ENCODE peak calls at places on chromosomes 6 and 20, in four cellular contexts. R is astrocyte, E is right cardiac atrium, G is right atrium auricular region. L is an unnamed sample.
A peak's percentile ranks its signal among the peaks of the same experiment; 100 is the strongest.

GRCh38 chr6:110884321-110884720 is 9.7 kb downstream of the AMD1 start:
- DNase-seq in R (no peak), E (no peak), G (no peak), L (no peak)

GRCh38 chr6:43977404-43978111 is 149.7 kb downstream of the MRPL14 start:
- DNase-seq in R (no peak), E (no peak), G (no peak), L (no peak)

GRCh38 chr6:40714576-40715500 is 127.7 kb upstream of the LRFN2 start:
- DNase-seq in R (no peak), E (no peak), G (no peak), L (peak; percentile 12)

GRCh38 chr20:20225325-20225724 is 142.6 kb upstream of the INSM1 start:
- DNase-seq in R (no peak), E (no peak), G (no peak), L (no peak)

GRCh38 chr20:51695574-51696303 is 72.5 kb downstream of the ATP9A start:
- DNase-seq in R (peak; percentile 81), E (no peak), G (no peak), L (peak; percentile 79)

GRCh38 chr20:44501448-44501847 is 20.4 kb downstream of the SERINC3 start:
- DNase-seq in R (peak; percentile 90), E (no peak), G (no peak), L (peak; percentile 17)

GRCh38 chr6:45422541-45423110 is 44.9 kb upstream of the SUPT3H start:
- DNase-seq in R (peak; percentile 55), E (peak; percentile 52), G (no peak), L (no peak)

GRCh38 chr20:37278966-37279590 is 10.4 kb upstream of the MANBAL start:
- DNase-seq in R (peak; percentile 14), E (no peak), G (no peak), L (no peak)

GRCh38 chr20:54100563-54100962 is 30.2 kb upstream of the BCAS1 start:
- DNase-seq in R (peak; percentile 37), E (no peak), G (no peak), L (no peak)

GRCh38 chr6:13412211-13412610 is 75.2 kb downstream of the GFOD1 start:
- DNase-seq in R (no peak), E (no peak), G (peak; percentile 5), L (no peak)

GRCh38 chr6:22980446-22980845 is 411.1 kb downstream of the HDGFL1 start:
- DNase-seq in R (no peak), E (no peak), G (no peak), L (peak; percentile 30)

GRCh38 chr6:97282238-97282725 is 734 bp downstream of the MMS22L start:
- DNase-seq in R (no peak), E (no peak), G (no peak), L (peak; percentile 4)

GRCh38 chr20:33744773-33745385 is 13.1 kb downstream of the ZNF341 start:
- DNase-seq in R (no peak), E (no peak), G (no peak), L (peak; percentile 54)

GRCh38 chr6:44059359-44060342 is 67.6 kb downstream of the MRPL14 start:
- DNase-seq in R (peak; percentile 91), E (peak; percentile 90), G (no peak), L (peak; percentile 84)

GRCh38 chr6:144343736-144344428 is 58.7 kb downstream of the UTRN start:
- DNase-seq in R (no peak), E (no peak), G (no peak), L (peak; percentile 65)

GRCh38 chr6:136640132-136640915 is 90.1 kb upstream of the MAP7 start:
- DNase-seq in R (peak; percentile 57), E (no peak), G (peak; percentile 64), L (peak; percentile 49)

GRCh38 chr6:126661646-126662045 is 321.7 kb downstream of the CENPW start:
- DNase-seq in R (peak; percentile 74), E (no peak), G (no peak), L (peak; percentile 52)

GRCh38 chr20:54510546-54511129 is 35.2 kb downstream of the DOK5 start:
- DNase-seq in R (peak; percentile 22), E (peak; percentile 72), G (no peak), L (no peak)

GRCh38 chr6:101226677-101227135 is 166.8 kb upstream of the GRIK2 start:
- DNase-seq in R (peak; percentile 0), E (peak; percentile 20), G (no peak), L (peak; percentile 54)

GRCh38 chr20:47713163-47713562 is 72.1 kb downstream of the SULF2 start:
- DNase-seq in R (no peak), E (no peak), G (no peak), L (no peak)

GRCh38 chr6:140977425-140977824 is 1155.3 kb upstream of the GJE1 start:
- DNase-seq in R (no peak), E (no peak), G (no peak), L (no peak)

GRCh38 chr6:36210886-36211595 is 14.5 kb downstream of the BRPF3 start:
- DNase-seq in R (no peak), E (peak; percentile 42), G (no peak), L (no peak)

GRCh38 chr20:45318386-45318939 is 10.4 kb upstream of the MATN4 start:
- DNase-seq in R (no peak), E (no peak), G (no peak), L (no peak)

GRCh38 chr20:25247100-25247665 is 702 bp upstream of the PYGB start:
- DNase-seq in R (peak; percentile 41), E (peak; percentile 90), G (peak; percentile 81), L (peak; percentile 64)

GRCh38 chr6:9539231-9539755 is 875.6 kb downstream of the TFAP2A start:
- DNase-seq in R (no peak), E (no peak), G (no peak), L (no peak)

GRCh38 chr20:45987108-45987780 is 15.2 kb upstream of the ZNF335 start:
- DNase-seq in R (no peak), E (peak; percentile 90), G (no peak), L (peak; percentile 44)

GRCh38 chr6:169424821-169425240 is 171.2 kb upstream of the THBS2 start:
- DNase-seq in R (no peak), E (peak; percentile 58), G (no peak), L (no peak)

GRCh38 chr20:24747881-24748595 is 201.0 kb upstream of the CST7 start:
- DNase-seq in R (no peak), E (no peak), G (no peak), L (no peak)

DNA sequence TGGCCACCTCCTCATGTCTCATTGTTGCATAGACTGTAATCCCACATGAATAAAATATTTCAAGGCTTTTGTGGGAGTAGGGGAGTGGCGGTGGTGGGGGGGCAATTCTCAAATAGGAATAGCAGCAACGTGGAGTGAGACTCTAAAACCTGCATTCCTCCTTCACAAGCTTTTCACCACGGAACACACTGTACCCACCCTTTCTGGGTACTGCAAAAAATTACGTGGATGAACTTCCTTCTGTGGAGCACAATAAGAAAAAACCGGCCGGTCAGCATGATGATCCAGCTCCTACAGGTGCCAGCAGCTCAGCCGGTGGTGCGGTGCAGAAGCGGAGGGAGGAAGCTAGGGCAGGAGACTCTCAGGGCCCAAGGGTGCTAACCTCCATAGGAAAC is 930 bp upstream of the RRAGD start:
- DNase-seq in R (no peak), E (no peak), G (no peak), L (no peak)
- H3K27me3 ChIP-seq in R (peaks cover 28% of the 10 kb centered on the region), E (no peaks in the 10 kb centered on the region), G (no peaks in the 10 kb centered on the region), L (peaks cover 23% of the 10 kb centered on the region)

GRCh38 chr6:47447726-47448125 is 29.9 kb upstream of the CD2AP start:
- DNase-seq in R (no peak), E (no peak), G (no peak), L (no peak)

GRCh38 chr6:47454713-47455396 is 22.7 kb upstream of the CD2AP start:
- DNase-seq in R (no peak), E (no peak), G (no peak), L (no peak)

GRCh38 chr6:47453372-47453936 is 24.1 kb upstream of the CD2AP start:
- DNase-seq in R (no peak), E (no peak), G (no peak), L (no peak)

GRCh38 chr6:47452899-47453298 is 24.7 kb upstream of the CD2AP start:
- DNase-seq in R (no peak), E (no peak), G (no peak), L (peak; percentile 39)

DNA sequence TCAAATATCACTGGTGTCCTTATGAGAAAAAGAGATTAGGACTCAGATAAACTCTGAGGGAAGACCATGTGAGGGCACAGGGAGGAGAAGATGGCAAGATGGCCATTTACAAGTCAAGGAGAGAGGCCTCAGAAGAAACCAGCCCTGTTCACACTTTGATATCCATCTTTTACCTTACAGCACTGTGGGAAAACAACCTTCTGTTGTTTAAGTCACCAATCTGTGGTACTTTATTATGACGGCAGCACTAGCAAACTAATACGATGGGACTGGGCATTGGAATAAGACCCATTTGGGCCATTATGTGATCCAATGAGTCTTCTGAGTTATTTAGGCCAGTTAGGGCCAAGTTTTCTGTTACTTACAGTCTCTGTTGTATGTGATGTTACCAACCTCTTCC is 26.4 kb upstream of the CD2AP start:
- DNase-seq in R (no peak), E (no peak), G (no peak), L (no peak)
- H3K4me3 ChIP-seq in R (no peak overlapping the region), E (no peak overlapping the region), G (no peak overlapping the region), L (no peak overlapping the region)

DNA sequence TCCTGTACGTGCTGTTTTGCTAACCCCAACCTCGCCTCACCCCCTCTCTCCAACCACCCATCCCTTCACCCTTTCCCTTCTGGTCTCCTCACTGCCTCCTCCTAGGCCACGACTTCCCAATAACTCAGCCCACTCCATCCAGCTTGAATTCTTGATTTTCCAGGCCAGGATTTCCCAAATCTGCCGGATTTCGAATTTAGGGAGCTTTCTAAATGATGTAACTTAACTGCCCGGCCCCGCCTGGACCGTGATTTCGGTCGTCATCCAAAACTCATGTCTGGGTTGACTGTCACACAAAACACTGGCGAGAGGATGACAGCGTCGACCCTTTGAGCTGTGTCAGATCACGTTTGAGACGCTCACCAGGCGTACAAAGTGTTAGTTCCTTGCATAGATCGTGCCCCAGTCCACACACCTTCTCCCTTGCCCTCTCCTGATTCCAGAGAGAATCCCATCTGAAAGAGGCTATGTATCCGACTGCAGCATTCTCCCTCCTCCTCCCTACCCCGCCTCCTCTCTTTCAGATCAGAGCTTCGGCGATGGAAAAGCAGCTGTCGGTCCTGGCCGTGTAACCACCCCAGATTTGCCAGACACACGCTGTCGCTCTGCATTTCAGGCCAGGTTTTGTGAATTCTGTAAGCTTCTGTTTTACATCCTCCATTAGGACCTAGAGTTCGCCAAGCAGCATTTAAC is 168.2 kb downstream of the GPX5 start:
- DNase-seq in R (no peak), E (no peak), G (no peak), L (no peak)
- H3K27me3 ChIP-seq in R (peaks cover 30% of the 10 kb centered on the region), E (no peaks in the 10 kb centered on the region), G (no peaks in the 10 kb centered on the region), L (peaks cover 6% of the 10 kb centered on the region)

GRCh38 chr6:134637847-134638438 is 312.0 kb downstream of the ALDH8A1 start:
- DNase-seq in R (no peak), E (no peak), G (no peak), L (no peak)
- H3K4me3 ChIP-seq in R (no peak overlapping the region), E (no peak overlapping the region), G (no peak overlapping the region), L (no peak overlapping the region)

DNA sequence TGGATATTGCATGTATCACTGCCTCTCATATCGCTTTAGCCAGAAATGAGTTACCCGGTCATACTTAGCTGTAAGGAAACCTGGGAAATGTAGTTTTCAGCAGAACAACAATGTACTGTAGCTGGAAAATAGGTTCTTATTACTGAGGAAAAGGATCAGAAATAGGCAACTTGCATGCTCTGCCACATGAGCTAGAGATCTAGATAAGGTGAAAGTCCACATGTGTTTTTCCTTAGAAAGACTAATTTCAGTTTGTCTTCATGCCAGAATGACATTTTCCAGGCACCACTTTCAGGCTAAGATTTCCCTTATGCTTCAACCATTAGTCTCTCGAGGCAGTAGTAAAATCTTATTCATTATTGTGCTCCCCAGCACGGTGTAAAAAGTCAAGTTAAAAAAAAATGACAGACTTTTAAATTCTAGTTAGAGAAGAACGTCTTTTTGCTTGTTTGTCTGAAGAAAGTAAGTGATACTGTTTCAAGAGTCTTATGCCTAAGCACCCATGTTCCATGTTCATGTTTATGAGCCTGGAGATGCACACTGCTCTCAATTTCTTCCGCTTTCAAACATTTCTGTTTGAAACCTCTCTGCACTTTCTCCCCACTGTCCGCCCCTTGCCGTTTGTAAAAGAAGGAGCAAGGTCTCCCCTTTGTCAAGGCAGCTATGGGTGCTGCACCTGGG is 67.6 kb downstream of the ZNF831 start:
- DNase-seq in R (no peak), E (no peak), G (no peak), L (no peak)
- H3K27me3 ChIP-seq in R (peaks cover 2% of the 10 kb centered on the region), E (no peaks in the 10 kb centered on the region), G (peaks cover 3% of the 10 kb centered on the region), L (no peaks in the 10 kb centered on the region)